ENCODE peak calls at places on chromosomes 2 and 18, in seven cellular contexts. A is left lung, V is left ventricle myocardium inferior, D is endodermal cell, H is IMR-90, Z is tibial artery, W is HCT116. X is an unnamed sample.

GRCh38 chr2:71990122-71990521 is 157.5 kb downstream of the CYP26B1 start:
- DNase-seq in A (no peak), V (no peak), D (no peak), H (no peak), Z (no peak), W (no peak), X (no peak)

GRCh38 chr2:9905413-9905812 is 46.1 kb upstream of the GRHL1 start:
- DNase-seq in A (no peak), V (no peak), D (no peak), H (no peak), Z (no peak), W (no peak), X (no peak)

GRCh38 chr2:234564719-234565118 is 67.8 kb upstream of the ARL4C start:
- DNase-seq in A (no peak), V (no peak), D (no peak), H (peak; percentile 80), Z (no peak), W (no peak), X (no peak)

GRCh38 chr2:1750935-1751767 is 6.8 kb upstream of the PXDN start:
- DNase-seq in A (no peak), V (peak; percentile 63), D (peak; percentile 93), H (peak; percentile 86), Z (peak; percentile 87), W (peak; percentile 42), X (no peak)

GRCh38 chr2:215793747-215794595 is 219.4 kb downstream of the MREG start:
- DNase-seq in A (no peak), V (no peak), D (no peak), H (peak; percentile 98), Z (no peak), W (peak; percentile 39), X (no peak)

GRCh38 chr2:160752475-160753330 is 259.1 kb upstream of the RBMS1 start:
- DNase-seq in A (no peak), V (no peak), D (peak; percentile 49), H (peak; percentile 64), Z (no peak), W (no peak), X (no peak)

GRCh38 chr2:181106789-181107418 is 126.5 kb downstream of the UBE2E3 start:
- DNase-seq in A (no peak), V (no peak), D (no peak), H (peak; percentile 94), Z (no peak), W (peak; percentile 73), X (peak; percentile 9)

GRCh38 chr2:96951125-96951654 is 35.2 kb downstream of the FAM178B start:
- DNase-seq in A (peak; percentile 91), V (peak; percentile 68), D (peak; percentile 96), H (peak; percentile 41), Z (peak; percentile 84), W (peak; percentile 50), X (peak; percentile 75)

GRCh38 chr2:185316383-185316782 is 422.2 kb upstream of the FSIP2 start:
- DNase-seq in A (no peak), V (no peak), D (no peak), H (no peak), Z (no peak), W (no peak), X (no peak)

GRCh38 chr2:229611360-229611759 is 103.0 kb downstream of the DNER start:
- DNase-seq in A (no peak), V (no peak), D (no peak), H (no peak), Z (no peak), W (no peak), X (no peak)

GRCh38 chr18:7273301-7273911 is 42.5 kb downstream of the LRRC30 start:
- DNase-seq in A (peak; percentile 81), V (peak; percentile 65), D (peak; percentile 74), H (peak; percentile 28), Z (peak; percentile 85), W (no peak), X (no peak)

GRCh38 chr2:1168856-1169255 is 218.2 kb downstream of the SNTG2 start:
- DNase-seq in A (no peak), V (no peak), D (peak; percentile 83), H (no peak), Z (no peak), W (no peak), X (no peak)

GRCh38 chr2:74560591-74560990 is 6.1 kb downstream of the DOK1 start:
- DNase-seq in A (no peak), V (no peak), D (peak; percentile 57), H (no peak), Z (no peak), W (no peak), X (no peak)

GRCh38 chr2:198326431-198326830 is 522.0 kb downstream of the PLCL1 start:
- DNase-seq in A (no peak), V (no peak), D (no peak), H (no peak), Z (no peak), W (no peak), X (no peak)

GRCh38 chr18:68703326-68703725 is 11.6 kb downstream of the TMX3 start:
- DNase-seq in A (no peak), V (no peak), D (no peak), H (no peak), Z (no peak), W (no peak), X (no peak)

GRCh38 chr2:219400562-219400961 is 12.8 kb upstream of the DNPEP start:
- DNase-seq in A (no peak), V (no peak), D (no peak), H (no peak), Z (no peak), W (no peak), X (no peak)

DNA sequence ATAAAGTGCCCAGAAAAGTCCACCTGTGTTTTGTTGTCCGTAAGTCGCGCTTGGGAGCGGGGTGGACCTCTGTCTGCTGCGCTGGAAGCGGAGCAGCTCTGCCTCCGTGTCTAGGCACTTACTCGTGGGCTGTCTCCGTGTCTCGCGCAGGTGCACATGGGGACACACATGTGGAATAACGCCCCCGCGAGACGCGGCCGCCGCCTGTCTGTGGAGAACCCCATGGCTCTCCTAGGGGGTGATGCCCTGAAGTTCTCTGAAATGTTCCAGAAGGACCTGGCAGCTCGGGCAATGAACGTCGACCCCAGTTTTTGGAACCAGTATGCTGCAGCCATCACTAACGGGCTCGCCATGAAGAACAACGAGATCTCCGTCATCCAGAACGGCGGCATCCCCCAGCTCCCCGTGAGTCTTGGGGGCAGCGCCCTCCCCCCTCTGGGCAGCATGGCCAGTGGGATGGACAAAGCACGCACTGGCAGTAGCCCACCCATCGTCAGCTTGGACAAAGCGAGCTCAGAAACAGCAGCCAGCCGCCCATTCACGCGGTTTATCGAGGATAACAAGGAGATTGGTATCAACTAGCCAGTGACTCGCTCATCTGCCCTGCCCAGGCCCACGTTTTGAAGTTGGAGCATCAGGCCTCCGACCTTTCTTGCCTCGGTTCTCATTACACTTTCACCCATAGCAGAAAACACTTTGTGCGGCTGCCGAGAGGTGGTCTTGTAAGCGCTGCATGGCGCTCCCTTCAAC is 17.3 kb downstream of the SALL3 start:
- DNase-seq in A (peak; percentile 77), V (no peak), D (no peak), H (no peak), Z (no peak), W (no peak), X (no peak)
- H3K27ac ChIP-seq in A (no peak overlapping the region), V (no peak overlapping the region), D (no peak overlapping the region), H (no peak overlapping the region), Z (no peak overlapping the region), W (no peak overlapping the region), X (no peak overlapping the region)

GRCh38 chr2:27765621-27766286 is 5.8 kb upstream of the MRPL33 start:
- DNase-seq in A (peak; percentile 92), V (peak; percentile 47), D (no peak), H (no peak), Z (peak; percentile 74), W (peak; percentile 55), X (peak; percentile 11)
- H3K4me3 ChIP-seq in A (peak overlapping the region; percentile 22), V (peak overlapping the region; percentile 56), D (no peak overlapping the region), H (no peak overlapping the region), Z (peak overlapping the region; percentile 37), W (peak overlapping the region; percentile 40), X (peak overlapping the region; percentile 18)

DNA sequence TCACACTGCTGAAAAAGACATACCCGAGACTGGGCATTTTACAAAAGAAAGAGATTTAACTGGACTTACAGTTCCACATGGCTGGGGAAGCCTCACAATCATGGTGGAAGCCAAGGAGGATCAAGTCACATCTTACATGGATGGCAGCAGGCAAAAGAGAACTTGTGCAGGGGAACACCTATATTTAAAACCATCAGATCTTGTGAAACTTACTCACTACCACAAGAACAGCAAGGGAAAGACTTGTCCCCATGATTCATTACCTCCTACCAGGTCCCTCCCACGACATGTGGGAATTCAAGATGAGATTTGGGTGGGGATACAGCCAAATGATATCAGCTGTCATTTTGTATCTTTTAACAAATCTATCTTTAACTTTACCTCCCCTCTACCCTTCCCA is 251.1 kb upstream of the RASGRP3 start:
- DNase-seq in A (no peak), V (no peak), D (no peak), H (no peak), Z (no peak), W (no peak), X (no peak)
- H3K27ac ChIP-seq in A (no peak overlapping the region), V (no peak overlapping the region), D (no peak overlapping the region), H (no peak overlapping the region), Z (peak overlapping the region; percentile 90), W (no peak overlapping the region), X (no peak overlapping the region)

DNA sequence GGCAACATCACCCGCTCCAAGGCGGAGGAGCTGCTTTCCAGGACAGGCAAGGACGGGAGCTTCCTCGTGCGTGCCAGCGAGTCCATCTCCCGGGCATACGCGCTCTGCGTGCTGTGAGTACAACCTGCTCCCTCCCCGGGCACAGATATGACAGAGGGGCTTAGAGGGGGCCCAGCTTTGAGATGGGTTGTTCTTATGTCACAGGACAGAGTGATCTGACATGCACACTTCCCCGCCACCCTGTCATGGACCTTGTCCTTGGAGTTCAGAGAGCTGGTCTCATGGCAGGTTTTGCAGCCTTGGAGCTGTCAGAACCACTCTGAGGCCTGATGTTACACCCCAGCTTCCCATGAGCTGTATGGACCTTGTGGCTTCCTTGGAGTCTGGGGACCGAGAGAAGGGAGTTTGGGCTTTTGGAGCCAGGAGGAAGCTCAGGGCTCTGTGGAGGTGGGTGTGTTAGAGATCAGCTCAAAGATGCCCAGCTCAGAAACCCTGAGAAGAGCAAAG is 411 bp downstream of the INPP5D start:
- DNase-seq in A (no peak), V (no peak), D (peak; percentile 48), H (no peak), Z (no peak), W (no peak), X (no peak)
- H3K4me3 ChIP-seq in A (peak overlapping the region; percentile 55), V (peak overlapping the region; percentile 69), D (no peak overlapping the region), H (no peak overlapping the region), Z (peak overlapping the region; percentile 39), W (no peak overlapping the region), X (peak overlapping the region; percentile 98)

DNA sequence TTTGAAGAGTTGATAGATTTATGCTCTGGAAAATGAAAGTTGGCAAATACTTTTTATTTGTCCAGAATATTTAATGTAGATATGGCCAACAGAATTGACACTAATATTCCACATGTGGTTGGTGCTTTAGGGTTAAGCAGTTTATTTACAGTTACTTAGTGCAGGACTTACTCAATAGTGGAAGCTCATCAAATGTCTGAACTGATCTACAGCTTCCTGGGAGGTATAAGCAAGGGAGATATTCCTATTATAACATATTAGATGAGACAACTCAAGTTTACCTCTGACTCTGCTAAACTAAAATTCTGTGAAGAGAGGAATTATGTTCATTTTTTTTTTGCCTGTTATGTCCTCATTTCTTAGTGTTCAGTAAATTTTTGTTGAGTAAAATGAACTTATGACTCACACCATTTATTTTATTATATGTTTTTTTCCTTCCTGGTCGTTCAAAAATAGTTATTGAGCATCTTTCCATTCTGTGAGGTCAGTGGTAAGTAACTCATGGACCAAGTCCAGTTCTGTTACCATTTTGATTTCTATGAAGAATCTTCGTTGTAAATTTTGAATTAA is 13.6 kb downstream of the ABI2 start:
- DNase-seq in A (no peak), V (no peak), D (no peak), H (peak; percentile 40), Z (no peak), W (no peak), X (no peak)
- H3K27ac ChIP-seq in A (no peak overlapping the region), V (peak overlapping the region; percentile 12), D (no peak overlapping the region), H (no peak overlapping the region), Z (no peak overlapping the region), W (no peak overlapping the region), X (no peak overlapping the region)

GRCh38 chr2:195649629-195650190 is 7.3 kb upstream of the SLC39A10 start:
- DNase-seq in A (no peak), V (no peak), D (no peak), H (no peak), Z (no peak), W (no peak), X (no peak)
- H3K4me3 ChIP-seq in A (no peak overlapping the region), V (no peak overlapping the region), D (no peak overlapping the region), H (no peak overlapping the region), Z (no peak overlapping the region), W (no peak overlapping the region), X (no peak overlapping the region)